ENCODE peak calls at places on chromosomes 12 and 14, in ten cellular contexts. H is mucosa of descending colon; X is fibroblast of pulmonary artery; O is PC-3; Y is ureter; F is stimulated activated CD8-positive, alpha-beta memory T cell treated with anti-CD3 and anti-CD28 coated beads, Interleukin-4, amount 100 ng/mL, for 4 hours; P is activated gamma-delta T cell treated with anti-CD3 and anti-CD28 coated beads, Interleukin-2, amount 50 U/mL, for 16 hours; Z is AML-193; U is M059J; W is retinal pigment epithelial cell. Q is an unnamed sample.

GRCh38 chr14:100383727-100384158 is 60.6 kb downstream of the SLC25A47 start:
- DNase-seq in O (peak), W (no peak), P (peak), U (peak), F (peak), Z (peak), Y (peak), H (peak), X (peak), Q (peak)

GRCh38 chr12:25458047-25458552 is 95.0 kb downstream of the LMNTD1 start:
- DNase-seq in X (peak), F (no peak), Y (no peak), H (no peak), W (peak), U (peak), P (no peak), O (peak), Z (no peak), Q (no peak)

GRCh38 chr12:57737467-57738141 is 938 bp downstream of the AGAP2 start:
- DNase-seq in Y (no peak), F (no peak), H (no peak), P (no peak), O (no peak), X (no peak), U (peak), Z (no peak), W (no peak), Q (no peak)

GRCh38 chr14:100622708-100623485 is 35.7 kb upstream of the BEGAIN start:
- DNase-seq in X (no peak), H (no peak), W (no peak), Y (no peak), U (no peak), F (no peak), Z (no peak), P (no peak), O (no peak), Q (no peak)

GRCh38 chr12:48787791-48788521 is 933 bp downstream of the ADCY6 start:
- DNase-seq in X (no peak), F (no peak), U (no peak), Y (no peak), P (no peak), O (no peak), Z (no peak), H (no peak), W (no peak), Q (no peak)

GRCh38 chr12:14833952-14834351 is 9.4 kb downstream of the ART4 start:
- DNase-seq in Y (no peak), O (no peak), W (no peak), U (peak), P (no peak), X (no peak), F (no peak), Z (no peak), H (no peak), Q (no peak)

GRCh38 chr14:64502476-64503183 is 1.0 kb downstream of the ZBTB25 start:
- DNase-seq in Y (no peak), O (peak), P (no peak), X (peak), H (peak), U (peak), F (no peak), Z (no peak), W (no peak), Q (peak)

GRCh38 chr12:121974026-121974985 is 47.4 kb upstream of the BCL7A start:
- DNase-seq in Z (no peak), O (no peak), F (no peak), U (no peak), W (peak), Y (no peak), H (no peak), X (no peak), P (no peak), Q (no peak)

GRCh38 chr12:132445884-132446471 is 44.0 kb upstream of the FBRSL1 start:
- DNase-seq in O (peak), W (no peak), U (no peak), Z (peak), P (no peak), X (peak), F (peak), H (peak), Y (no peak), Q (peak)

GRCh38 chr14:27367345-27367744 is 769.5 kb upstream of the NOVA1 start:
- DNase-seq in Z (no peak), H (no peak), X (no peak), U (no peak), Y (no peak), F (no peak), P (no peak), O (no peak), W (no peak), Q (no peak)

GRCh38 chr12:14171111-14171510 is 189.7 kb upstream of the GRIN2B start:
- DNase-seq in X (no peak), H (no peak), W (no peak), F (no peak), P (no peak), Y (no peak), U (no peak), O (no peak), Z (no peak), Q (no peak)

GRCh38 chr14:47438650-47439140 is 236.7 kb downstream of the MDGA2 start:
- DNase-seq in U (peak), H (no peak), X (peak), F (no peak), Y (no peak), P (no peak), W (peak), O (peak), Z (no peak), Q (no peak)

GRCh38 chr12:49553512-49554088 is 14.3 kb downstream of the MCRS1 start:
- DNase-seq in O (peak), Y (no peak), P (no peak), F (no peak), W (no peak), Z (peak), X (peak), H (no peak), U (peak), Q (no peak)

GRCh38 chr12:737117-737739 is 15.2 kb upstream of the WNK1 start:
- DNase-seq in O (no peak), H (no peak), W (no peak), Y (no peak), Z (no peak), X (no peak), U (no peak), F (no peak), P (no peak), Q (no peak)

GRCh38 chr12:41709463-41710285 is 435.0 kb downstream of the GXYLT1 start:
- DNase-seq in P (no peak), H (no peak), Z (no peak), O (no peak), W (no peak), X (no peak), F (no peak), U (peak), Y (no peak), Q (no peak)

GRCh38 chr12:11697670-11698387 is 48.4 kb downstream of the ETV6 start:
- DNase-seq in X (peak), H (no peak), F (no peak), U (peak), P (no peak), W (no peak), Z (no peak), Y (no peak), O (peak), Q (no peak)

GRCh38 chr14:36207500-36207899 is 31.0 kb upstream of the PTCSC3 start:
- DNase-seq in F (no peak), Y (no peak), P (no peak), Z (no peak), X (peak), W (no peak), U (peak), O (peak), H (no peak), Q (no peak)

GRCh38 chr12:93762059-93762719 is 85.0 kb downstream of the CRADD start:
- DNase-seq in F (no peak), O (no peak), W (no peak), U (peak), X (peak), H (no peak), Y (no peak), P (no peak), Z (no peak), Q (no peak)

GRCh38 chr14:99510556-99511139 is 29.4 kb downstream of the CCNK start:
- DNase-seq in U (no peak), F (no peak), Y (no peak), W (no peak), P (no peak), H (no peak), X (no peak), O (no peak), Z (no peak), Q (no peak)

GRCh38 chr14:104870368-104871144 is 5.5 kb downstream of the CEP170B start:
- DNase-seq in H (peak), P (no peak), W (no peak), Y (no peak), U (no peak), Z (no peak), F (no peak), X (no peak), O (peak), Q (no peak)

GRCh38 chr14:60655898-60656754 is 6.8 kb upstream of the SIX1 start:
- DNase-seq in X (no peak), W (no peak), H (no peak), Z (no peak), U (no peak), O (no peak), F (no peak), Y (no peak), P (no peak), Q (no peak)

GRCh38 chr14:49970474-49971147 is 77.7 kb downstream of the ARF6 start:
- DNase-seq in F (no peak), Z (no peak), O (no peak), U (no peak), H (peak), X (peak), Y (no peak), W (peak), P (no peak), Q (no peak)

GRCh38 chr14:31243860-31244259 is 36.3 kb upstream of the HECTD1 start:
- DNase-seq in Y (peak), X (no peak), O (peak), H (peak), Z (no peak), F (no peak), U (peak), W (no peak), P (no peak), Q (no peak)

GRCh38 chr12:76883826-76884225 is 5.0 kb upstream of the CSRP2 start:
- DNase-seq in U (peak), X (peak), Y (no peak), Z (no peak), F (no peak), W (no peak), O (no peak), H (no peak), P (no peak), Q (no peak)